ENCODE peak calls at places on chromosome 14, in five cellular contexts. D is heart left ventricle, H is progenitor cell of endocrine pancreas, P is AG04450, Z is tibial nerve. L is an unnamed sample.
A peak's percentile ranks its signal among the peaks of the same experiment; 100 is the strongest.

GRCh38 chr14:64464695-64465094 is 604 bp upstream of the AKAP5 start:
- DNase-seq in D (no peak), H (no peak), P (no peak), Z (no peak), L (no peak)

GRCh38 chr14:88551094-88551870 is 3.5 kb downstream of the PTPN21 start:
- DNase-seq in D (peak; percentile 82), H (peak; percentile 59), P (peak; percentile 63), Z (peak; percentile 73), L (peak; percentile 59)

GRCh38 chr14:88765130-88765529 is 27.6 kb downstream of the EML5 start:
- DNase-seq in D (no peak), H (no peak), P (no peak), Z (no peak), L (no peak)

GRCh38 chr14:51460051-51460450 is 191.7 kb upstream of the FRMD6 start:
- DNase-seq in D (no peak), H (no peak), P (no peak), Z (no peak), L (no peak)

GRCh38 chr14:93976477-93977057 is at the start of gene ASB2:
- DNase-seq in D (peak; percentile 52), H (no peak), P (peak; percentile 47), Z (no peak), L (no peak)

GRCh38 chr14:32588448-32589320 is 259.6 kb downstream of the AKAP6 start:
- DNase-seq in D (no peak), H (no peak), P (no peak), Z (no peak), L (no peak)

GRCh38 chr14:32779845-32780244 is 158.8 kb upstream of the NPAS3 start:
- DNase-seq in D (no peak), H (no peak), P (no peak), Z (no peak), L (no peak)

GRCh38 chr14:88380405-88380804 is 5.1 kb upstream of the SPATA7 start:
- DNase-seq in D (no peak), H (no peak), P (no peak), Z (no peak), L (no peak)

GRCh38 chr14:80003138-80003537 is 208.2 kb downstream of the DIO2 start:
- DNase-seq in D (no peak), H (no peak), P (peak; percentile 33), Z (no peak), L (no peak)

GRCh38 chr14:96722751-96723150 is 74.4 kb upstream of the VRK1 start:
- DNase-seq in D (no peak), H (no peak), P (no peak), Z (no peak), L (no peak)

GRCh38 chr14:24858052-24858451 is 191.9 kb downstream of the STXBP6 start:
- DNase-seq in D (no peak), H (no peak), P (no peak), Z (no peak), L (no peak)

GRCh38 chr14:103731481-103731880 is 15.9 kb downstream of the ZFYVE21 start:
- DNase-seq in D (no peak), H (no peak), P (no peak), Z (no peak), L (no peak)

GRCh38 chr14:23068792-23069412 is 11.6 kb upstream of the CDH24 start:
- DNase-seq in D (peak; percentile 83), H (peak; percentile 74), P (peak; percentile 80), Z (peak; percentile 89), L (peak; percentile 93)

GRCh38 chr14:52950898-52951729 is at the start of gene FERMT2:
- DNase-seq in D (peak; percentile 93), H (peak; percentile 88), P (peak; percentile 69), Z (peak; percentile 80), L (peak; percentile 35)

GRCh38 chr14:95770777-95771176 is 56.9 kb upstream of the TCL1A start:
- DNase-seq in D (no peak), H (no peak), P (no peak), Z (no peak), L (no peak)

GRCh38 chr14:34254596-34254995 is 207.4 kb downstream of the SPTSSA start:
- DNase-seq in D (no peak), H (no peak), P (no peak), Z (no peak), L (no peak)

GRCh38 chr14:98952595-98953325 is 319.2 kb downstream of the BCL11B start:
- DNase-seq in D (no peak), H (no peak), P (no peak), Z (no peak), L (no peak)

GRCh38 chr14:29799718-29800117 is 127.9 kb downstream of the PRKD1 start:
- DNase-seq in D (no peak), H (no peak), P (no peak), Z (no peak), L (no peak)

GRCh38 chr14:73455294-73455693 is 3.1 kb downstream of the NUMB start:
- DNase-seq in D (no peak), H (no peak), P (no peak), Z (no peak), L (no peak)

GRCh38 chr14:67050892-67051291 is 138.3 kb upstream of the GARIN2 start:
- DNase-seq in D (no peak), H (no peak), P (no peak), Z (no peak), L (no peak)

GRCh38 chr14:68157971-68158371 is 338.4 kb downstream of the RAD51B start:
- DNase-seq in D (no peak), H (no peak), P (no peak), Z (no peak), L (no peak)

GRCh38 chr14:79758985-79759384 is 452.3 kb downstream of the DIO2 start:
- DNase-seq in D (no peak), H (no peak), P (no peak), Z (no peak), L (no peak)

GRCh38 chr14:91371990-91372375 is 45.6 kb downstream of the CCDC88C start:
- DNase-seq in D (no peak), H (no peak), P (no peak), Z (no peak), L (no peak)

GRCh38 chr14:64983439-64984310 is 3.0 kb upstream of the FNTB start:
- DNase-seq in D (no peak), H (no peak), P (no peak), Z (no peak), L (no peak)

GRCh38 chr14:103003850-103004249 is 53.5 kb downstream of the CDC42BPB start:
- DNase-seq in D (no peak), H (no peak), P (no peak), Z (no peak), L (no peak)

GRCh38 chr14:50795909-50796308 is 35.1 kb downstream of the NIN start:
- DNase-seq in D (no peak), H (no peak), P (no peak), Z (no peak), L (no peak)

GRCh38 chr14:60302663-60303062 is 53.6 kb downstream of the PPM1A start:
- DNase-seq in D (no peak), H (no peak), P (no peak), Z (no peak), L (no peak)

GRCh38 chr14:106807493-106807892 is 1281.1 kb downstream of the TMEM121 start:
- DNase-seq in D (no peak), H (no peak), P (no peak), Z (no peak), L (no peak)

GRCh38 chr14:106808458-106808857 is 1282.1 kb downstream of the TMEM121 start:
- DNase-seq in D (no peak), H (no peak), P (no peak), Z (no peak), L (no peak)

GRCh38 chr14:106803379-106803778 is 1277.0 kb downstream of the TMEM121 start:
- DNase-seq in D (no peak), H (no peak), P (no peak), Z (no peak), L (no peak)

GRCh38 chr14:106802413-106803364 is 1276.3 kb downstream of the TMEM121 start:
- DNase-seq in D (no peak), H (no peak), P (no peak), Z (no peak), L (no peak)
- TF ChIP-seq CTCF in D (no peak), H (no peak), P (no peak), Z (no peak), L (no peak)

DNA sequence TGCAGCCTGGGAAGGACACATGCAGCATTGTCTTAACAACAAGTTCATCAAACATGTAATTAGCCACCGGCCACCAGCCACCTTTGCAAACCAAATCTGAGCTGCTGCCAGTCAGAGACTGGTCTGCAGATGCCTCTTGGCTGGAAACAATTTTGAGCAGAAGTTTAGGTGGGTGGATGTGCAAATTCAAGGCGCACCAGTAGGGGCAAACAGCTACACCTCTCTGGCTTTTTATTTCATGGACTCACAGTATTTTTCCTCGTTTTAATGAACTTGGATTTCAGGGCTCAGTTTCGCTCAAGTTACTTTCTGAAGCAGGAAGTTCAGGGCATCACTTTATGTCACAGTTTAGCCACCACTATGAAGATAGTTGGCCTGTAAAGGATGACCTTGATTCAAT is 94.3 kb downstream of the OTX2 start:
- DNase-seq in D (no peak), H (no peak), P (no peak), Z (no peak), L (no peak)
- TF ChIP-seq CTCF in D (no peak), H (peak; percentile 39), P (peak; percentile 4), Z (no peak), L (peak; percentile 2)

GRCh38 chr14:61560323-61560722 is 135.0 kb upstream of the HIF1A start:
- DNase-seq in D (no peak), H (no peak), P (no peak), Z (no peak), L (no peak)

GRCh38 chr14:61561657-61562276 is 133.5 kb upstream of the HIF1A start:
- DNase-seq in D (peak; percentile 69), H (no peak), P (peak; percentile 96), Z (peak; percentile 55), L (no peak)

GRCh38 chr14:61562321-61563161 is 132.8 kb upstream of the HIF1A start:
- DNase-seq in D (no peak), H (no peak), P (peak; percentile 98), Z (no peak), L (no peak)

GRCh38 chr14:61559641-61560201 is 135.6 kb upstream of the HIF1A start:
- DNase-seq in D (no peak), H (no peak), P (no peak), Z (no peak), L (no peak)

GRCh38 chr14:61561144-61561543 is 134.2 kb upstream of the HIF1A start:
- DNase-seq in D (no peak), H (no peak), P (no peak), Z (no peak), L (no peak)
- TF ChIP-seq CTCF in D (no peak), H (no peak), P (peak; percentile 39), Z (no peak), L (no peak)

DNA sequence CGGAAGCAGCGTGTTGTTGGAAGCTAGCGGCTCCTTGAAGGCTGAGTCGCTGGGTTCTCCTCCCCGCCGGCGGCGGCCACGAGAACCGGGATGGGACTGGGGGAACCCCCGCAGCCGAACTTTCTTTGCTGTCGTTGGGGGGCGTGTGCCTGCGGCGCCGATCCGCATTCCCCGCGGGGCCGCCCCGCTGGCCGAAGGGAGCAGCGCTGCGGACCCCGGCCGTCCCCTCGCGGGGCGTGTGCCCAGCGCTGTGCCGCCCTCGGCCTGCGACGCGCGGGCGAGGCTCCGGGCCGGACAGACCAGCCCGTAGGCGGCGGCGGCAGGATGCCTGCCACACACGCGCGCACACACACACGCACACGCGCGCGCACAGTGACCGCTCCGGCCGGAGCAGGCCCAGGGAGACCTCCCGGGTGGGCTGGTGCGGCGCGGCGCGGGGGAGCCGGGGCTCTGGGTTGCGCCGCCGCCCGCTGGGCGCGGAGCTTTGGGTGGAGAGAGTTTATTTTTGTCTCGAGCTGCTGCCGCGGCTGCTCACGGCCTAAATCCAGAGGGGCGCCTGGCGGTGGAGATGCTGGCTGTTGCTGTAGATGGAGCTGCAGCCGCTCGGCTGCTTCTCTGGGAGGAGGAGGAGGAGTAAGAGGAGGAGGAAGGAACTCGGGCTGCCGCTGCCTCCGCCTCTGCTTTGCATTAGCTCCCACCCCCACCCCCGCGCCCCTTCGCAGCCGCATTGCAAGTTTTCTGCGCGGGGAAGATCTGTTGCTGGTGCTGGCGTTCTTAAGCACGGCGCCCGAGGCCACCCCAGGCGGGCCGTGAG is at the start of gene SAMD4A:
- DNase-seq in D (peak; percentile 85), H (peak; percentile 45), P (peak; percentile 71), Z (peak; percentile 71), L (no peak)
- TF ChIP-seq CTCF in D (peak; percentile 30), H (peak; percentile 35), P (peak; percentile 46), Z (peak; percentile 77), L (no peak)

L was measured in D721Med.